ENCODE peak calls at places on chromosomes 7 and 10, in seven cellular contexts. W, J, M, I, Y, B and H are unnamed samples.

GRCh38 chr7:27677912-27678612 is 15.4 kb upstream of the HIBADH start:
- DNase-seq in Y (no peak), J (peak), I (peak), M (no peak), B (peak), W (peak), H (no peak)

GRCh38 chr7:91164948-91165845 is 99.0 kb upstream of the FZD1 start:
- DNase-seq in J (peak), Y (no peak), W (peak), I (peak), M (peak), B (peak), H (peak)

GRCh38 chr7:117067322-117067721 is 114.0 kb downstream of the ST7 start:
- DNase-seq in B (no peak), M (no peak), J (no peak), W (no peak), I (no peak), Y (no peak), H (no peak)

GRCh38 chr10:127117125-127117524 is 79.3 kb downstream of the INSYN2A start:
- DNase-seq in W (peak), Y (no peak), M (no peak), J (peak), B (peak), I (peak), H (no peak)

GRCh38 chr7:92133133-92133736 is 1.0 kb downstream of the CYP51A1 start:
- DNase-seq in I (peak), W (no peak), Y (no peak), J (no peak), M (no peak), B (no peak), H (no peak)

GRCh38 chr7:119572132-119572531 is 700.8 kb upstream of the KCND2 start:
- DNase-seq in I (no peak), M (no peak), Y (no peak), W (no peak), B (no peak), J (no peak), H (no peak)

GRCh38 chr10:43863270-43863669 is 214.6 kb upstream of the ZNF32 start:
- DNase-seq in W (no peak), I (no peak), J (no peak), M (no peak), Y (no peak), B (no peak), H (no peak)

GRCh38 chr7:100506356-100506930 is 22.7 kb downstream of the NYAP1 start:
- DNase-seq in J (no peak), B (no peak), M (no peak), Y (no peak), W (no peak), I (no peak), H (no peak)

GRCh38 chr7:55165176-55165861 is 146.5 kb downstream of the EGFR start:
- DNase-seq in J (no peak), I (no peak), Y (no peak), M (no peak), B (no peak), W (no peak), H (no peak)

GRCh38 chr10:42790835-42791234 is 8.2 kb downstream of the BMS1 start:
- DNase-seq in B (peak), Y (no peak), J (peak), I (peak), M (no peak), W (peak), H (no peak)

GRCh38 chr7:40646717-40647116 is 511.9 kb downstream of the SUGCT start:
- DNase-seq in I (no peak), W (no peak), M (no peak), Y (no peak), B (peak), J (no peak), H (no peak)

GRCh38 chr7:20541615-20542349 is 73.7 kb upstream of the ABCB5 start:
- DNase-seq in W (no peak), B (no peak), I (no peak), Y (no peak), J (no peak), M (peak), H (peak)

GRCh38 chr7:44102846-44103565 is 1.1 kb upstream of the AEBP1 start:
- DNase-seq in B (no peak), W (no peak), M (no peak), J (no peak), I (no peak), Y (no peak), H (no peak)

GRCh38 chr10:78777466-78778256 is 291.1 kb upstream of the ZMIZ1 start:
- DNase-seq in B (peak), M (no peak), Y (peak), I (peak), W (no peak), J (no peak), H (no peak)

GRCh38 chr7:102028206-102028826 is 210.9 kb downstream of the CUX1 start:
- DNase-seq in I (no peak), M (peak), Y (no peak), J (no peak), W (no peak), B (no peak), H (no peak)

GRCh38 chr10:630581-631073 is 58.8 kb downstream of the DIP2C start:
- DNase-seq in J (no peak), W (no peak), Y (no peak), I (no peak), M (no peak), B (no peak), H (no peak)

GRCh38 chr7:41921453-41921912 is 218.6 kb upstream of the INHBA start:
- DNase-seq in I (peak), J (no peak), Y (no peak), B (peak), M (no peak), W (no peak), H (no peak)

GRCh38 chr7:84251183-84251845 is 56.7 kb upstream of the SEMA3A start:
- DNase-seq in Y (no peak), M (no peak), J (peak), W (no peak), I (peak), B (peak), H (no peak)

GRCh38 chr10:6050801-6051445 is 11.2 kb downstream of the IL2RA start:
- DNase-seq in J (peak), B (peak), M (peak), W (peak), I (peak), Y (peak), H (peak)

GRCh38 chr10:57654856-57655255 is 612.8 kb downstream of the IPMK start:
- DNase-seq in Y (no peak), M (peak), B (no peak), W (no peak), J (no peak), I (no peak), H (no peak)

GRCh38 chr10:57262908-57263307 is 901.8 kb upstream of the ZWINT start:
- DNase-seq in M (no peak), W (no peak), I (no peak), B (no peak), J (no peak), Y (no peak), H (no peak)

GRCh38 chr7:93365341-93365740 is 133.2 kb downstream of the VPS50 start:
- DNase-seq in B (no peak), M (no peak), I (no peak), J (no peak), Y (no peak), W (no peak), H (no peak)

GRCh38 chr7:110929514-110930258 is 161.2 kb upstream of the LRRN3 start:
- DNase-seq in I (no peak), Y (no peak), J (no peak), W (no peak), B (no peak), M (no peak), H (no peak)

GRCh38 chr10:90032519-90032918 is 331.1 kb downstream of the KIF20B start:
- DNase-seq in W (no peak), J (no peak), Y (no peak), B (no peak), M (no peak), I (no peak), H (no peak)

GRCh38 chr10:7412482-7413251 is 1.8 kb upstream of the SFMBT2 start:
- DNase-seq in J (no peak), B (no peak), Y (no peak), I (no peak), M (peak), W (no peak), H (peak)

GRCh38 chr10:59372543-59372942 is 10.2 kb upstream of the FAM13C start:
- DNase-seq in J (peak), W (no peak), Y (no peak), M (no peak), I (peak), B (peak), H (no peak)

GRCh38 chr10:97651773-97652172 is 11.3 kb downstream of the PI4K2A start:
- DNase-seq in J (no peak), W (no peak), Y (no peak), B (no peak), I (no peak), M (no peak), H (no peak)

GRCh38 chr7:51366930-51367613 is 50.5 kb upstream of the COBL start:
- DNase-seq in Y (no peak), M (peak), I (peak), B (peak), W (no peak), J (peak), H (no peak)

GRCh38 chr10:13827418-13827817 is 240.7 kb downstream of the PRPF18 start:
- DNase-seq in B (peak), W (no peak), I (no peak), Y (no peak), J (no peak), M (no peak), H (no peak)

GRCh38 chr10:43049081-43049551 is 27.8 kb upstream of the RET start:
- DNase-seq in B (no peak), Y (no peak), M (no peak), J (no peak), I (no peak), W (no peak), H (no peak)

GRCh38 chr7:29807179-29807841 is 1.0 kb downstream of the WIPF3 start:
- DNase-seq in I (peak), W (no peak), M (no peak), Y (no peak), B (no peak), J (no peak), H (no peak)
- TF ChIP-seq CTCF in I (no peak), W (no peak), M (no peak), Y (peak), B (no peak), J (no peak), H (no peak)

DNA sequence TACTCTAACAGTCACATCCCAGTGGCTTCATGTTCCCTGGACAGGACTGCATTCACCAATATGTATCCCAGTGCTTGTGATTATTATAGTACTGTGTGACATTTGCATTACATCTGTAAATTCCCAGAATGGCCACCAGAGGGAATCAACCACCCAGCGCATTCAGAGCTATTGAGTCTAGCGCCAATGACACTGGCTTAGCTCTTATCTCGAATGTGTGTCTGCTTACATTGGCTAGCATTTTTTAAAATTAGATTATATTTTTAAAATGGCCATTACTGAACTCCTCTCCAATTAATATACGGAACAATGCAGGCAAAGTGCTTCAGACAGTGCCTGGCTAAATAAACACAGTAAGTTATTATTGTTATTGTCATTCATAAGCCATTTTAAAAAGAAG is 36.3 kb downstream of the TRIL start:
- DNase-seq in Y (no peak), B (peak), J (peak), W (peak), I (peak), M (peak), H (no peak)
- H3K4me3 ChIP-seq in Y (no peak), B (no peak), J (no peak), W (no peak), I (no peak), M (no peak), H (no peak)

DNA sequence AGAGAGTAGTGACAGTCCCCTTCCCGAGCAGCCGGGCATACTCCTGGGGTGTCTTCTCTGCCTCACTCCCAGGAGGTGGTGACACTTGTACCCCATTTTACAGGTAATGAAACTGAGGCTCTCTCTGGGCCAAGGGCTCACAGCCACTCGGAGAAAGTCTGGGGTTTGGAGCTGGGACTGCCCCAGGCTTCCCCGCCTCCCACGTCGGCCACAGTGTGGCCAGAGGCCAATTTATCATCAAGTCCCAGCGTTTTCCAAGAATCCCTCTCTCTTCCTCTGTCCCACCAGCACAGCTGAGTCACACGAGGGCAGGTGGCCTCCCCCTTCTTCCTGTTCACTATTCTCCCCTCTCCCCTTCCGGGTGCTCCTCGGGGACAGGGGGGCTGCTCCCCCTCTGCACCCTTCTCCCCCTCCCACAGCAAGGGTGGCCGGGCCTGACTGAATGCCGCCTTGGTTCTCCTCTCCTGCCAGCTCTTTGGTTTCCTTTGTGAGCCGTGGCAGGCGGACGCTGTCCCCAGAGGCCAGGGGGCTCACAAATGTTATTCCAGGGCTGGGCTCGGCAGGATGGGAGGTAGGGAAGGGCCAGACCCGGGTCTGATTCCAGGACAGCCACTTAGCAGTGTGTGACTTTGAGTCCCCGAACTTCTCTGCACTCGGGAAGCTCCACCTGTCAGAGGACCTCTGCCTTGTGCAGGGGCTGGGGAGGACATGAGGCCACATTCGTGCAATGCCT is 17.7 kb downstream of the CLIP2 start:
- DNase-seq in W (no peak), Y (no peak), B (peak), M (peak), I (peak), J (peak), H (peak)
- TF ChIP-seq CTCF in W (no peak), Y (no peak), B (no peak), M (no peak), I (no peak), J (no peak), H (no peak)

GRCh38 chr7:13016036-13016581 is 328.7 kb downstream of the ARL4A start:
- DNase-seq in B (no peak), Y (no peak), I (peak), M (no peak), W (no peak), J (no peak), H (no peak)

GRCh38 chr7:13021566-13021965 is 334.1 kb downstream of the ARL4A start:
- DNase-seq in J (peak), W (no peak), B (peak), Y (no peak), I (no peak), M (no peak), H (no peak)

GRCh38 chr7:13017881-13018280 is 330.4 kb downstream of the ARL4A start:
- DNase-seq in J (no peak), B (no peak), Y (no peak), W (no peak), I (no peak), M (no peak), H (no peak)

GRCh38 chr7:13017325-13017853 is 330.0 kb downstream of the ARL4A start:
- DNase-seq in I (no peak), Y (no peak), B (peak), J (peak), M (no peak), W (peak), H (no peak)

DNA sequence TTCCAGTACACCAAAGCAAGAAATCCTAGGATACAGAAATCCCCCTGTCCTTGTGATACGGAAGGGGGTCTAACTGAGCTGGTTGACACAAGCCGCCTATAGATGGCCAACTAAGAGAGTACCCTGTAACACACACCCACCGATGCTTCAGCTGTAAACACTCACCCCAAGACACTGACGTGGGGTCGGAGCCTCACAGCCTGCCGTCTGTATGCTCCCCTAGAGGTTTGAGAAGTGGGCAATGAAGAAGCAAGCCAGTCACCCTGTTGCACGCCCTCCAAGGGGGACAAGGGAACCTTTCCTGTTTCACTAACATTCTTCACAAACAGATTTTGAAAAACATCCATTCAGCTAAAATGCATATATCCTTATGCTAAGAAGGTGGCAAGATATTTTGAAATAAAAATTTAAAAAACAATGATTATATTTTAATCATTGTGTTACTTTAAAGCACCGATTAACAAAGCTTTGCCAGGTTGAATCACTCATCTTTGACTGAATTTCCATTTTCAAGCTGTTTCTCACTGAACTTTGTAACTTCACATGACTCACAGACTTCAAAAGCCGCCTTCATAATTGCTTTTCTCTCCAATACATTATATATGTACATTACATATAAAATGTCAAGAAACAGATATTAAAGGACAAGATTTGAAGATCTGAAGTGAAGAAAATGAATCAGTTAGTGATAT is 329.3 kb downstream of the ARL4A start:
- DNase-seq in J (no peak), M (no peak), W (no peak), Y (no peak), B (peak), I (no peak), H (no peak)
- H3K4me3 ChIP-seq in J (no peak), M (no peak), W (no peak), Y (no peak), B (no peak), I (no peak), H (no peak)

GRCh38 chr10:132904814-132905649 is 37.3 kb downstream of the CFAP46 start:
- DNase-seq in W (no peak), I (no peak), B (peak), J (no peak), Y (no peak), M (no peak), H (no peak)

GRCh38 chr10:132906836-132907235 is 35.5 kb downstream of the CFAP46 start:
- DNase-seq in J (no peak), I (no peak), W (no peak), B (no peak), Y (no peak), M (no peak), H (no peak)

GRCh38 chr10:132905661-132906060 is 36.7 kb downstream of the CFAP46 start:
- DNase-seq in J (no peak), M (no peak), W (no peak), I (no peak), Y (no peak), B (no peak), H (no peak)

GRCh38 chr10:132906106-132906505 is 36.3 kb downstream of the CFAP46 start:
- DNase-seq in W (no peak), I (no peak), J (no peak), M (no peak), Y (no peak), B (no peak), H (no peak)

DNA sequence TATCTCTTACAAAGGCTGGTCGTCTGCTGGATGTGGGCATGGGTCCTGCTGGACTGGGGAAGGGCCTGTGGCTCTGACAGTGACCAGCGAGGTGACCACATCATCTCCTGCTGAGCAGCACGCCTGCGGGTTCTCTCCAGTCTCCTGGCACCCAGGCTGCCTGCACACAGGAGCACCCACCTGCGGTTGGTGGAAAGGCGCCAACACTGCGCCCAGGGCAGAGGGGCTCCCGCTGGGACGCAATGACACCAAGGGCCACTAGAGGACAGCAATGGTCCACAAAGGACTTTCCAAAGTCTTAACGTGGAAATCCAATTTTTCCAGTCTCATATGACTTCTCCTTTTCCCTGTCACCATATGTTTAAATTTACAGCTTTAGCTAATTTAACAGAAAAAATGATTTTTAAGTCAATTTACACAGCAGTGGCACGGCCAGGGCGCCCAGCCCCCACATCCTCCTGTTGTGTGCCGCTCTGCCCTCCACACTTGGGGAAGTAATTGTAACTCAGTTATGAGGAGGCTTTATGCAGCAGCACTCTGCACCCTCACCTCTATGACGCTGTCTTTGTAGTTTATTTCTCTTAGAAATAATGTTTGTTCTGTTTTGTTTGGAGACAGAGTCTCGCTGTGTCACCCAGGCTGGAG is 38.1 kb downstream of the CFAP46 start:
- DNase-seq in I (no peak), W (no peak), M (no peak), J (no peak), Y (no peak), B (peak), H (no peak)
- TF ChIP-seq CTCF in I (peak), W (peak), M (peak), J (peak), Y (peak), B (peak), H (peak)

GRCh38 chr10:70444613-70445222 is 3.2 kb upstream of the NODAL start:
- DNase-seq in Y (no peak), J (no peak), M (no peak), W (no peak), B (peak), I (no peak), H (no peak)
- H3K4me3 ChIP-seq in Y (no peak), J (no peak), M (no peak), W (no peak), B (no peak), I (no peak), H (no peak)

DNA sequence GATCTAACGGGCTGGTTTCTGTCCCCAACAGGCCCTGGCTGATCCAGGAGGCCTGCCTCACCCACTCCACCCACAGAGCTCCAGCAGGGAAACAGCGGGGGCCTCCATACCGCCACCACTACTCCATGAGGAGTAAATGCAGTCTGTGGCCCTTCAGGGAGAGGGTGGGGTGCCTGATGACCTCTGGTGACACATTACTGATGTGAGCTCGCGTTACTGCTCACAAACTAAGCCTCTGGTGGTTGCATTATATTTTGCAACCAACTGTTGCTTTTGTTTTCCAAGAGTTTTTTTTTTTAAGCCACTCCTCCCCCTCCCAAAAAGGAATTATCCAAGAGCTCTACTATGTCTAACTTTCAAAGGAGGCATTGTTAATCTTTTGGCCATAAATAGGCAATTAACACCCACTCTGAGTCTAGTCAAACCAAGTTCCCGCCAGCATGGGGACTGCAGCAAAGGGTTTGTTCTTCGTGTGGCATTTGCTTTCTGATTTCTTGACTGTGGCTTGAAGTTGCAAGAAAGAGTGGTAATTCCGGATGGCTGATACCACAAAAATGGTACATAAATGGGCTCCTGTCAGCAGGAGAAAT is 72.6 kb downstream of the FAM53B start:
- DNase-seq in Y (peak), B (no peak), I (peak), M (no peak), J (no peak), W (no peak), H (no peak)
- TF ChIP-seq CTCF in Y (peak), B (no peak), I (peak), M (no peak), J (peak), W (no peak), H (no peak)

GRCh38 chr7:47573758-47574472 is 8.0 kb downstream of the TNS3 start:
- DNase-seq in M (no peak), J (no peak), W (no peak), Y (no peak), B (peak), I (peak), H (no peak)
- H3K4me3 ChIP-seq in M (no peak), J (no peak), W (peak), Y (no peak), B (no peak), I (no peak), H (no peak)